ENCODE peak calls at places on chromosomes 2 and 18, in ten cellular contexts. I, Y, A, G, W, Q, R, T, K and Z are unnamed samples. For H3K4me1 and H3K9me3, the result is how much of the 10 kb centered on the place peaks cover.

GRCh38 chr2:126898636-126899035 is at the start of gene TEX51:
- DNase-seq in Q (no peak), W (no peak), R (no peak), G (no peak), I (no peak), K (no peak), Y (peak), A (no peak), T (no peak), Z (no peak)

GRCh38 chr18:24982831-24983230 is 369.1 kb downstream of the ZNF521 start:
- DNase-seq in G (no peak), Y (no peak), I (peak), Q (no peak), K (no peak), R (peak), W (no peak), A (no peak), T (no peak), Z (no peak)

GRCh38 chr2:88692187-88692586 is 714 bp downstream of the RPIA start:
- DNase-seq in K (no peak), R (peak), G (no peak), A (peak), Q (no peak), T (no peak), Y (peak), I (peak), W (no peak), Z (peak)

GRCh38 chr2:147083661-147084060 is 761.2 kb upstream of the ACVR2A start:
- DNase-seq in T (no peak), Q (no peak), W (no peak), I (no peak), A (no peak), K (no peak), R (no peak), G (no peak), Y (no peak), Z (no peak)

GRCh38 chr2:58215429-58215828 is 25.7 kb downstream of the FANCL start:
- DNase-seq in A (no peak), G (no peak), Y (no peak), K (no peak), R (no peak), Q (peak), I (peak), W (no peak), T (no peak), Z (no peak)

GRCh38 chr2:29900971-29901633 is 20.3 kb downstream of the ALK start:
- DNase-seq in R (no peak), T (no peak), I (no peak), G (no peak), A (no peak), Q (no peak), K (no peak), W (no peak), Y (no peak), Z (no peak)

GRCh38 chr2:147331790-147332419 is 512.9 kb upstream of the ACVR2A start:
- DNase-seq in T (peak), K (no peak), G (no peak), A (no peak), W (no peak), R (peak), Y (peak), I (peak), Q (no peak), Z (peak)

GRCh38 chr2:46481541-46482193 is 2.3 kb downstream of the TMEM247 start:
- DNase-seq in R (peak), Q (no peak), K (no peak), A (peak), G (no peak), W (no peak), Y (no peak), I (peak), T (no peak), Z (no peak)

GRCh38 chr2:166351319-166351718 is 24.4 kb downstream of the SCN9A start:
- DNase-seq in K (no peak), T (no peak), Q (no peak), Y (no peak), W (no peak), A (peak), I (peak), G (no peak), R (peak), Z (peak)

GRCh38 chr2:73018188-73018825 is 53.2 kb downstream of the SFXN5 start:
- DNase-seq in T (no peak), W (no peak), A (peak), R (no peak), Q (no peak), K (no peak), Y (no peak), I (peak), G (no peak), Z (no peak)

GRCh38 chr2:38590053-38590452 is 12.7 kb downstream of the HNRNPLL start:
- DNase-seq in Y (no peak), I (no peak), A (no peak), K (no peak), W (no peak), Q (no peak), T (no peak), R (peak), G (no peak), Z (no peak)

GRCh38 chr18:77133920-77134496 is 1.4 kb upstream of the MBP start:
- DNase-seq in T (no peak), Q (no peak), R (peak), A (no peak), G (no peak), Y (no peak), K (no peak), W (peak), I (no peak), Z (peak)

GRCh38 chr2:118013221-118013723 is 598 bp downstream of the CCDC93 start:
- DNase-seq in T (no peak), R (peak), I (peak), Y (peak), A (peak), Q (peak), W (peak), K (peak), G (no peak), Z (peak)

GRCh38 chr18:29157057-29157780 is 980.3 kb upstream of the CDH2 start:
- DNase-seq in Y (no peak), K (no peak), Q (no peak), R (no peak), T (no peak), I (peak), G (no peak), W (no peak), A (no peak), Z (no peak)

GRCh38 chr18:29156531-29156930 is 979.6 kb upstream of the CDH2 start:
- DNase-seq in A (no peak), Q (no peak), K (no peak), Y (no peak), R (no peak), T (no peak), G (no peak), I (peak), W (no peak), Z (no peak)

GRCh38 chr18:29154758-29155725 is 978.1 kb upstream of the CDH2 start:
- DNase-seq in K (no peak), Q (no peak), A (peak), I (peak), W (no peak), R (peak), T (no peak), G (peak), Y (no peak), Z (no peak)

GRCh38 chr18:29157905-29158304 is 981.0 kb upstream of the CDH2 start:
- DNase-seq in Y (no peak), I (peak), G (no peak), R (no peak), Q (no peak), T (no peak), K (no peak), A (no peak), W (no peak), Z (no peak)

GRCh38 chr18:29154196-29154757 is 977.3 kb upstream of the CDH2 start:
- DNase-seq in I (peak), Q (no peak), W (no peak), R (peak), A (peak), G (no peak), Y (no peak), T (no peak), K (no peak), Z (no peak)
- H3K4me1 ChIP-seq in I (under half), Q (under half), W (under half), R (under half), A (under half), G (under half), Y (under half), T (under half), K (under half), Z (under half)

GRCh38 chr2:21069746-21070145 is 25.9 kb upstream of the APOB start:
- DNase-seq in Q (no peak), Y (no peak), T (no peak), G (no peak), K (no peak), R (no peak), W (no peak), A (no peak), I (no peak), Z (no peak)

GRCh38 chr2:21067863-21068537 is 24.1 kb upstream of the APOB start:
- DNase-seq in K (no peak), T (peak), R (no peak), G (no peak), W (no peak), Y (no peak), A (no peak), I (no peak), Q (no peak), Z (no peak)

GRCh38 chr2:21070322-21071257 is 26.7 kb upstream of the APOB start:
- DNase-seq in Y (no peak), W (no peak), T (no peak), R (no peak), G (no peak), A (no peak), Q (no peak), K (no peak), I (no peak), Z (no peak)

GRCh38 chr2:21072477-21073242 is 28.8 kb upstream of the APOB start:
- DNase-seq in Q (no peak), K (no peak), I (no peak), G (no peak), A (no peak), W (no peak), T (no peak), Y (no peak), R (no peak), Z (no peak)

GRCh38 chr2:21067125-21067524 is 23.3 kb upstream of the APOB start:
- DNase-seq in Y (no peak), A (no peak), I (no peak), K (no peak), T (no peak), G (no peak), W (no peak), Q (no peak), R (no peak), Z (no peak)
- H3K9me3 ChIP-seq in Y (under half), A (under half), I (under half), K (under half), T (under half), G (under half), W (under half), Q (under half), R (under half), Z (under half)

GRCh38 chr2:151716721-151717120 is 17.6 kb downstream of the NEB start:
- DNase-seq in K (no peak), R (peak), A (peak), G (no peak), W (no peak), I (peak), T (no peak), Y (no peak), Q (no peak), Z (no peak)
- H3K4me1 ChIP-seq in K (under half), R (under half), A (under half), G (under half), W (under half), I (under half), T (under half), Y (under half), Q (under half), Z (under half)

GRCh38 chr2:95220449-95220848 is 13.1 kb downstream of the ZNF892 start:
- DNase-seq in I (no peak), R (no peak), K (no peak), G (no peak), Q (no peak), A (no peak), Y (no peak), W (no peak), T (no peak), Z (no peak)

GRCh38 chr2:95215018-95215612 is 7.8 kb downstream of the ZNF892 start:
- DNase-seq in I (no peak), R (peak), K (no peak), A (no peak), Y (no peak), Q (no peak), T (no peak), G (no peak), W (no peak), Z (no peak)
- H3K9me3 ChIP-seq in I (under half), R (under half), K (under half), A (half or more), Y (under half), Q (under half), T (half or more), G (half or more), W (under half), Z (half or more)

GRCh38 chr18:13414542-13414941 is 196.0 kb downstream of the LDLRAD4 start:
- DNase-seq in R (no peak), Q (no peak), A (no peak), T (peak), Y (no peak), W (no peak), G (no peak), I (no peak), K (no peak), Z (no peak)

GRCh38 chr18:13415736-13416135 is 197.2 kb downstream of the LDLRAD4 start:
- DNase-seq in R (no peak), W (no peak), G (no peak), K (no peak), T (no peak), I (no peak), A (no peak), Y (no peak), Q (no peak), Z (no peak)

GRCh38 chr18:13416208-13416607 is 197.6 kb downstream of the LDLRAD4 start:
- DNase-seq in Q (no peak), Y (no peak), T (no peak), R (no peak), A (no peak), W (no peak), K (no peak), I (peak), G (no peak), Z (no peak)

GRCh38 chr18:13418013-13418710 is 199.6 kb downstream of the LDLRAD4 start:
- DNase-seq in Q (no peak), R (no peak), Y (no peak), K (no peak), I (no peak), G (no peak), W (no peak), T (no peak), A (no peak), Z (no peak)

DNA sequence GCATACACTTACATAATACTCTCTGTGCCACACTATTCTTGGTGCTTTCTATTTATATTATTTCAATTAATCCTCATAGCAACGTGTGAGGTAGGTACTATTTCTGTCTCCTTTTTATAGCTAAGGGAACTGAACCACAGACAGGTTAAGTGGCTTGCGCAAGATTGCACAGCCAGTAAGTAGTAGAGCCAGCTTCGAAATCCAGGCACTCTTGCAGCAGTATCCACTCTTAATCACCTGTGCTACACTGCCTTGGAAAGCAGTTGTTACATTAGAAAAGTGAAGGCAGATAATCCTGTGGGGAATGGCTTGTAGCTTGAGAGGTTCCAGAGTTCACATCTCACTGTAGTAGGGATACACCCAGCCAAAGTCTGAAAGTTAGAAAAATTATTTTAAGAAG is 198.3 kb downstream of the LDLRAD4 start:
- DNase-seq in A (no peak), I (no peak), R (no peak), Q (no peak), G (no peak), Y (no peak), T (no peak), W (no peak), K (no peak), Z (no peak)
- H3K4me1 ChIP-seq in A (under half), I (under half), R (under half), Q (under half), G (under half), Y (under half), T (under half), W (under half), K (under half), Z (under half)

GRCh38 chr2:201319511-201319910 is 37.6 kb downstream of the FLACC1 start:
- DNase-seq in R (no peak), Y (no peak), A (no peak), I (no peak), T (no peak), Q (no peak), W (no peak), G (no peak), K (no peak), Z (no peak)

GRCh38 chr2:201322772-201323171 is 34.4 kb downstream of the FLACC1 start:
- DNase-seq in K (no peak), T (no peak), Y (no peak), Q (no peak), A (no peak), W (no peak), R (no peak), G (no peak), I (no peak), Z (no peak)

GRCh38 chr2:201320701-201321100 is 36.4 kb downstream of the FLACC1 start:
- DNase-seq in G (no peak), T (no peak), Y (no peak), I (no peak), K (no peak), Q (no peak), R (no peak), A (no peak), W (no peak), Z (peak)

DNA sequence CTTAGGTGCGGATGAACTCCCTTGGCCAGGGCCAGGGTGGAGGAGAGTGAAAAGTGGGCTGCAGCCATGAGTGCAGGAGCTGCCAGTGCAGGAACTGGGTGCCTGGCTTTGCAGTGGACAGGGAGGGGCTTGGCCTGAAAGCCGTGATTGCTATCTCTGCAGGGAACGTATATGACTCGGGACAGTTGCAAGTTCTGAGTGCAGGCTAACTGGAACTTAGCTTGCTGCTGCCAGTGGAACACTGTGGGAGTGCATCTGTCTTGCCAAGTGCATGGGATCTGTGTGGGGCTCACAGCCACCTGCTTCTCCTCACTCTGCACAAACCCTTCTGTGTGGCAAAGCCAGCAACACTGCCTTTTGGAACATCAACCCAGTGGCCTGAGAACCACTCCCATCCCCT is 36.9 kb downstream of the FLACC1 start:
- DNase-seq in R (no peak), Y (no peak), T (no peak), Q (no peak), I (no peak), W (no peak), K (no peak), G (no peak), A (no peak), Z (no peak)
- H3K9me3 ChIP-seq in R (under half), Y (under half), T (under half), Q (under half), I (under half), W (under half), K (under half), G (under half), A (under half), Z (under half)

DNA sequence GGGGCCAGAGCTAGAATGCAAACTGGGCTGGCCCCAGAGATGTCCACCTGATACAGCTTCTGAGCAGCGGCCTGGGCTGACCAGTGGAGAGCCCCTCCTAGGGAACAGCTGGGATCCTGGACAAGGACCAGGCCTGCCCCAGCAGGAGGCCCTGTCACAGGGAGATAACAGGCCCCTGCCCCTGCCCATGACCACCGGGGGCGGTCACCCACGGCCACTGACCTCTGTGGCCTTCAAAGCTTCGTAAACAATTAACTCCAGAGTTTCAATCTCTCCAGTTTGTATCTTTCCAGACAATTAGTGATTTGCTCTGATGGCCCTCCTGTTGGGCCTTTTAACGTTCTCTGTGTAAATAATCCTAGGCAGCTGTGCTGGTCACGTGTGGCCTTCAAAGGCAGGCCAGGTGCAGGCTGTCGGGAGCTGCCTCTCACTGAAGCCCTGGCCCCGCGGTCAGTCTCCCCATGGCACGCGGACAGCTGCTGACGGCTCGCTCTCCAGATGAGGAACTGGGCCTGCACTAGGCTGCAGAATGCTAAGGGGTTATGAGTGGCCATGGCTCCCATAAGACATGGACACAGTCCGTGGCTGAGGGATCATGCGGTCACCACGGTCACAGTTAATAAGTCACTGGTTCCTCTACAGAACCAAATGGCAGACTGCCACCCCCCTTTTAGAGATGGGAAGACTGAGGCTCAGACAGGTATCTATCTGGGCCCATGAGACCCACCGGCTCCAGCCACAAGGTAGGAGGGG is 9.2 kb downstream of the HS6ST1 start:
- DNase-seq in K (peak), I (peak), W (peak), Y (peak), G (no peak), Q (peak), A (no peak), R (no peak), T (no peak), Z (peak)
- H3K4me1 ChIP-seq in K (half or more), I (under half), W (under half), Y (under half), G (under half), Q (half or more), A (under half), R (under half), T (half or more), Z (under half)

GRCh38 chr2:201171259-201171814 is 11.6 kb upstream of the CASP10 start:
- DNase-seq in R (no peak), Q (no peak), A (no peak), G (no peak), W (no peak), T (no peak), Y (no peak), K (no peak), I (no peak), Z (no peak)

GRCh38 chr2:201172279-201172678 is 10.7 kb upstream of the CASP10 start:
- DNase-seq in Y (no peak), T (no peak), K (no peak), I (no peak), W (no peak), R (no peak), Q (no peak), G (no peak), A (peak), Z (no peak)

GRCh38 chr2:201167546-201167945 is 15.4 kb upstream of the CASP10 start:
- DNase-seq in Y (no peak), G (no peak), Q (no peak), W (no peak), R (no peak), K (no peak), I (no peak), T (no peak), A (no peak), Z (no peak)
- H3K9me3 ChIP-seq in Y (under half), G (under half), Q (under half), W (under half), R (under half), K (under half), I (under half), T (under half), A (under half), Z (under half)

DNA sequence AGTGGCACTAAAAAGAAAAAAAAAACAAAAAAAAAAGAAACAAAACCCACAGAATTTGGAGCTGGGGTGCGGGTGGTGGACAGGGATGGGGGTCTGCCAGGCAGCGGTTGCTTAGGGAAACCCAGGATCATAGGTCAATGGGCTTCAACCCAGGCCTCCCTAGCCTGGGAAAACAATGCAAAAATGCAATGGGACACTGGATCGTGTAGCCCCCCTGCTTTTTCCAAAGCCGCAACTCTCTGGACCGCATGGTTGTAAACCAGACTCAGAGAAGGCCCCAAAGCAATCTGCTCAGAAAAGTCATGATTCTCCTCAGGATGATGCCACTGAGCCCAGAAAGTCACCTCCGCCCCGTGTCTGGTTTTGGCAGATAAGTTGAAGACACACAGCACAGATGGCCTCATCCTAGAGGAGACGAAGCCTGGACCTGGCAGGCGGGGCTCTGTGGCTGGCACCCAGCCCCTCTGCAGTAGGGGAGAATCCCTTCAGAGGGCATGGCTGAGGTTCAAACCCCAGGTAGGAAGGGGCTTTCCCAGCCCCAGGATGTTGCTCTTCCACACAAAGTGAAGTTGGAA is 5.1 kb downstream of the DLX2 start:
- DNase-seq in W (no peak), Q (no peak), R (peak), K (no peak), A (peak), T (no peak), Y (no peak), I (no peak), G (no peak), Z (no peak)
- H3K4me1 ChIP-seq in W (under half), Q (under half), R (under half), K (under half), A (half or more), T (under half), Y (under half), I (under half), G (under half), Z (under half)

GRCh38 chr18:14908541-14908940 is 160.6 kb downstream of the ANKRD30B start:
- DNase-seq in Q (no peak), Y (no peak), K (no peak), I (no peak), W (no peak), T (no peak), A (no peak), G (no peak), R (no peak), Z (no peak)
- H3K9me3 ChIP-seq in Q (under half), Y (under half), K (under half), I (under half), W (under half), T (under half), A (under half), G (under half), R (under half), Z (under half)